ENCODE peak calls at places on chromosomes 7 and 10, in eight cellular contexts. G, J, O, N, H, K, V and T are unnamed samples.
A peak's percentile ranks its signal among the peaks of the same experiment; 100 is the strongest.

GRCh38 chr7:1758417-1758858 is 88.4 kb downstream of the ELFN1 start:
- DNase-seq in G (peak; percentile 59), J (peak; percentile 77), O (peak; percentile 43), N (peak; percentile 50), H (peak; percentile 37), K (peak; percentile 35), V (peak; percentile 80), T (peak; percentile 87)

GRCh38 chr7:92994889-92995288 is 122.9 kb downstream of the SAMD9 start:
- DNase-seq in G (no peak), J (no peak), O (no peak), N (no peak), H (no peak), K (no peak), V (no peak), T (no peak)

GRCh38 chr7:148535227-148535626 is 55.3 kb upstream of the C7orf33 start:
- DNase-seq in G (no peak), J (no peak), O (peak; percentile 35), N (peak; percentile 7), H (peak; percentile 34), K (peak; percentile 17), V (peak; percentile 55), T (no peak)

GRCh38 chr7:158957921-158958471 is 101.6 kb downstream of the DYNC2I1 start:
- DNase-seq in G (peak; percentile 63), J (no peak), O (no peak), N (no peak), H (peak; percentile 24), K (no peak), V (peak; percentile 79), T (peak; percentile 88)

GRCh38 chr7:35694161-35694783 is 663 bp downstream of the HERPUD2 start:
- DNase-seq in G (no peak), J (no peak), O (no peak), N (peak; percentile 22), H (no peak), K (no peak), V (peak; percentile 85), T (no peak)

GRCh38 chr10:8499312-8499711 is 444.8 kb downstream of the GATA3 start:
- DNase-seq in G (no peak), J (no peak), O (no peak), N (no peak), H (no peak), K (no peak), V (no peak), T (no peak)

GRCh38 chr7:14020339-14020900 is 31.0 kb upstream of the ETV1 start:
- DNase-seq in G (no peak), J (no peak), O (no peak), N (peak; percentile 23), H (no peak), K (peak; percentile 19), V (no peak), T (no peak)

GRCh38 chr7:26040085-26040484 is 111.9 kb upstream of the NFE2L3 start:
- DNase-seq in G (no peak), J (no peak), O (no peak), N (no peak), H (no peak), K (no peak), V (no peak), T (no peak)

GRCh38 chr10:73456187-73456890 is 23.0 kb upstream of the MSS51 start:
- DNase-seq in G (no peak), J (no peak), O (no peak), N (no peak), H (no peak), K (no peak), V (no peak), T (peak; percentile 15)

GRCh38 chr10:124245191-124245590 is 151.8 kb upstream of the CHST15 start:
- DNase-seq in G (no peak), J (peak; percentile 61), O (no peak), N (no peak), H (no peak), K (no peak), V (no peak), T (no peak)

GRCh38 chr10:21497177-21497807 is 28.2 kb downstream of the SKIDA1 start:
- DNase-seq in G (peak; percentile 91), J (peak; percentile 97), O (peak; percentile 94), N (peak; percentile 73), H (peak; percentile 29), K (peak; percentile 82), V (peak; percentile 98), T (peak; percentile 92)

GRCh38 chr10:49556723-49557122 is 17.8 kb upstream of the ERCC6 start:
- DNase-seq in G (no peak), J (no peak), O (no peak), N (peak; percentile 27), H (no peak), K (no peak), V (no peak), T (no peak)

GRCh38 chr7:98640375-98640774 is 23.3 kb downstream of the NPTX2 start:
- DNase-seq in G (no peak), J (peak; percentile 35), O (no peak), N (no peak), H (peak; percentile 26), K (no peak), V (no peak), T (peak; percentile 20)

GRCh38 chr10:88565072-88565471 is 18.0 kb downstream of the RNLS start:
- DNase-seq in G (peak; percentile 21), J (no peak), O (peak; percentile 15), N (peak; percentile 63), H (peak; percentile 51), K (peak; percentile 72), V (peak; percentile 22), T (no peak)

GRCh38 chr10:93383562-93383981 is 98.6 kb downstream of the MYOF start:
- DNase-seq in G (no peak), J (no peak), O (no peak), N (peak; percentile 95), H (no peak), K (peak; percentile 77), V (no peak), T (no peak)

GRCh38 chr10:94115725-94116124 is 122.0 kb downstream of the PLCE1 start:
- DNase-seq in G (no peak), J (no peak), O (no peak), N (peak; percentile 71), H (no peak), K (no peak), V (no peak), T (no peak)

GRCh38 chr7:81583090-81583489 is 186.8 kb downstream of the HGF start:
- DNase-seq in G (no peak), J (no peak), O (no peak), N (no peak), H (no peak), K (no peak), V (no peak), T (no peak)

GRCh38 chr7:81584667-81585066 is 185.2 kb downstream of the HGF start:
- DNase-seq in G (no peak), J (no peak), O (no peak), N (peak; percentile 63), H (no peak), K (peak; percentile 55), V (no peak), T (no peak)

GRCh38 chr7:81583882-81584533 is 185.8 kb downstream of the HGF start:
- DNase-seq in G (no peak), J (no peak), O (no peak), N (peak; percentile 39), H (no peak), K (peak; percentile 70), V (no peak), T (no peak)
- H3K4me3 ChIP-seq in G (no peak overlapping the region), J (no peak overlapping the region), O (no peak overlapping the region), N (no peak overlapping the region), H (no peak overlapping the region), K (no peak overlapping the region), V (no peak overlapping the region), T (no peak overlapping the region)

GRCh38 chr10:24254180-24254579 is 45.2 kb downstream of the KIAA1217 start:
- DNase-seq in G (no peak), J (no peak), O (no peak), N (peak; percentile 75), H (no peak), K (peak; percentile 49), V (no peak), T (no peak)

GRCh38 chr10:24257588-24257987 is 48.6 kb downstream of the KIAA1217 start:
- DNase-seq in G (no peak), J (no peak), O (no peak), N (no peak), H (no peak), K (no peak), V (no peak), T (no peak)

GRCh38 chr10:24256619-24257018 is 47.7 kb downstream of the KIAA1217 start:
- DNase-seq in G (no peak), J (no peak), O (no peak), N (peak; percentile 33), H (no peak), K (no peak), V (no peak), T (no peak)

GRCh38 chr10:24255115-24255895 is 46.4 kb downstream of the KIAA1217 start:
- DNase-seq in G (peak; percentile 65), J (no peak), O (peak; percentile 44), N (no peak), H (no peak), K (no peak), V (peak; percentile 58), T (peak; percentile 72)

GRCh38 chr10:24255907-24256306 is 47.0 kb downstream of the KIAA1217 start:
- DNase-seq in G (no peak), J (no peak), O (peak; percentile 11), N (no peak), H (no peak), K (no peak), V (peak; percentile 70), T (no peak)
- H3K4me3 ChIP-seq in G (no peak overlapping the region), J (no peak overlapping the region), O (no peak overlapping the region), N (no peak overlapping the region), H (no peak overlapping the region), K (no peak overlapping the region), V (no peak overlapping the region), T (peak overlapping the region; percentile 13)

DNA sequence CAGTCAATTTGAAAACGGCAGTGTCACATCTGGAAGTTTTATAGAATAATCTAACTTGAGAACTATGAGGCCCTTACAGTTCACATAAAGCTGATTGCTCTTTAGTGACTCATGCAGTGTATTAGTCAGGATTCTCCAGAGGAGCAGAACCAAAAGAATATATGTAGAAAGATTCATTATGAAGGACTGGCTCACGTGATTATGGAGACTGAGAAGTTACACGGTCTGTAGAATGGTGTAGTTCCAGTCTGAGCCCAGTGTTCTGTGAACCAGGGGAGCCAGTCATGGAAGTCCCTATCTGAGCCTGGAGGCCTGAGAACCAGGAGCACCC is 21.5 kb downstream of the RBM33 start:
- DNase-seq in G (no peak), J (no peak), O (peak; percentile 44), N (peak; percentile 92), H (no peak), K (peak; percentile 79), V (no peak), T (no peak)
- H3K4me3 ChIP-seq in G (no peak overlapping the region), J (no peak overlapping the region), O (no peak overlapping the region), N (no peak overlapping the region), H (no peak overlapping the region), K (no peak overlapping the region), V (no peak overlapping the region), T (no peak overlapping the region)

GRCh38 chr7:23468721-23469149 is 1.6 kb downstream of the IGF2BP3 start:
- DNase-seq in G (peak; percentile 31), J (no peak), O (peak; percentile 46), N (no peak), H (no peak), K (no peak), V (peak; percentile 68), T (peak; percentile 53)
- H3K4me3 ChIP-seq in G (peak overlapping the region; percentile 64), J (no peak overlapping the region), O (peak overlapping the region; percentile 69), N (peak overlapping the region; percentile 54), H (peak overlapping the region; percentile 98), K (peak overlapping the region; percentile 72), V (peak overlapping the region; percentile 89), T (peak overlapping the region; percentile 98)